ENCODE peak calls at places on chromosomes 13 and 19, in four cellular contexts. U is neural progenitor cell, Z is OCI-LY7, G is mesenchymal stem cell. H is an unnamed sample.
A peak's percentile ranks its signal among the peaks of the same experiment; 100 is the strongest.

GRCh38 chr19:30606114-30607050 is 234.2 kb downstream of the ZNF536 start:
- DNase-seq in U (no peak), Z (no peak), G (no peak), H (no peak)

GRCh38 chr13:20673711-20674110 is 29.8 kb upstream of the IL17D start:
- DNase-seq in U (no peak), Z (no peak), G (no peak), H (no peak)

GRCh38 chr19:38512277-38512676 is 78.8 kb downstream of the RYR1 start:
- DNase-seq in U (no peak), Z (no peak), G (no peak), H (no peak)

GRCh38 chr19:3324405-3324856 is 42.0 kb upstream of the NFIC start:
- DNase-seq in U (peak; percentile 36), Z (peak; percentile 48), G (peak; percentile 44), H (peak; percentile 90)

GRCh38 chr13:62333466-62333865 is 917.8 kb upstream of the PCDH20 start:
- DNase-seq in U (no peak), Z (no peak), G (no peak), H (no peak)

GRCh38 chr13:112708560-112709240 is 18.9 kb downstream of the ATP11A start:
- DNase-seq in U (no peak), Z (no peak), G (no peak), H (no peak)

GRCh38 chr13:48585456-48585840 is 52.6 kb upstream of the RCBTB2 start:
- DNase-seq in U (peak; percentile 68), Z (no peak), G (no peak), H (peak; percentile 85)

GRCh38 chr13:20475927-20476691 is 49.5 kb downstream of the CRYL1 start:
- DNase-seq in U (peak; percentile 26), Z (no peak), G (no peak), H (no peak)

GRCh38 chr13:97266328-97266727 is 44.2 kb downstream of the MBNL2 start:
- DNase-seq in U (peak; percentile 30), Z (no peak), G (peak; percentile 41), H (no peak)

GRCh38 chr13:109123971-109124370 is 494.6 kb downstream of the MYO16 start:
- DNase-seq in U (peak; percentile 28), Z (no peak), G (no peak), H (no peak)

DNA sequence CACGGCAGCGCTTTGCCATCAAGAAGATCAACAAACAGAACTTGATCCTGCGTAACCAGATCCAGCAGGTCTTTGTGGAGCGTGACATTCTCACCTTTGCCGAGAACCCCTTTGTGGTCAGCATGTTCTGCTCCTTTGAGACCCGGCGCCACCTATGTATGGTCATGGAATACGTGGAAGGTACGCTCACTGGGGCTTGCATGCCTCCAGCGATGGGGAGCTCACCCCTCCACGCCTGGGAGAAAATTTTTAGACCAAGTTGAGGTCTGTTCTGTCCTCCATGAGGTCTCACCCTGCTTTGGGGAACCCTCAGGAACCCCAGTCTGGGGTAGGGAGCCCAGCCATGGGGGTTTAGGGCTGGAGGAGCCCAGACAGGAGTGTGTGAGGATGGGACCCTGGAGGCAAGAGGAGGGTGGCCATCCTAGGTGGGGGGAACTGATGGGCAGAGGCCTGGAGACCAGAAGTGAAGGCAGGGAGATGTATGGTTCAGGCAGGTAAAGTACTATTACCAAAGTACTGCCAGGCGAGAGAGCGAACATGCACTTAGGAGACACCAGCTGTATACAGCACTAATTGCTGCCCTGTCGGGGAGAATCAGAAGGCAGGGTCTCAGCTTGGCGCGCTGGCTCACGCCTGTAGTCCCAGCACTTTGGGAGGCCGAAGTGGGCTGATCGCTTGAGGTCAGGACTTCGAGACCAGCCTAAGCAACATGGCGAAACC is 22.3 kb upstream of the PIK3R2 start:
- DNase-seq in U (no peak), Z (no peak), G (no peak), H (no peak)
- H3K36me3 ChIP-seq in U (no peaks in the 10 kb centered on the region), Z (peaks cover 83% of the 10 kb centered on the region), G (peaks cover 53% of the 10 kb centered on the region), H (peaks cover 13% of the 10 kb centered on the region)

DNA sequence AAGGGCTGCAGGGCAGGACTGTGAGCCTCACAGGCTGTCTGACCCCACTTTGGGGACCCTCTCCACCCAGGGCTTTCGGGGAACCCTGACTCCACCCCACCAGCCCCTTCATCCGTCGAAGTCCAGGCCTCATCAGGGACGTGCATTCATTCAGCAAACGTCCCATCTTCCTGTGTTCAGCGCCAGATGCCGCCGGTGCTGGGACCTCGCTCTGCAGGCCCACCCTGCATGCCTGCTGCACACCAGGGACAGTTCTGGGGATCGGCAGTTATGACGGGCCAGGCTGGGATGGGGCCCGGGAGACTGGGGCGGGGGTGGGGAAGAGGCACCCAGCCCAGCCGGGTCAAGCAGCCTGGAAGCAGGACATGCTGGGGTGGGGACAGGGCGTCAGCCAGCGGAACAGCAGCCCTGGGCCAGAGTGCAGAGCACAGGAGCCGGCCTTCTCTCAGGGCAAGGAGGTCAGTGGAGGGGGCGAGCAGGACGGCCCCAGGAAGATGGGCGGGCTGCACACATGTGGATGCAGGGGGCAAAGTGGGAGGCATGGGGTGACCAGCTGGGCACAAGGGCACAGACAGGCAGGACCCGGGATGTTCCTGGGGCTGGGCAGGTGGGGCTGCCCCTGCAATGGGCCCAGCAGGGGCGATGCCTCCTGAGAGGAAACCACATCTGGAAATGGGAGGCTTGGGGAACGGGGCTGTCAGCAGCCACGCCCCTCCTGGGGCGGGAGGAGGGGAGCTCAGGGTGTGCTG is 5.1 kb downstream of the GAMT start:
- DNase-seq in U (no peak), Z (no peak), G (no peak), H (no peak)
- H3K4me2 ChIP-seq in U (no peak overlapping the region), Z (no peak overlapping the region), G (no peak overlapping the region), H (no peak overlapping the region)

DNA sequence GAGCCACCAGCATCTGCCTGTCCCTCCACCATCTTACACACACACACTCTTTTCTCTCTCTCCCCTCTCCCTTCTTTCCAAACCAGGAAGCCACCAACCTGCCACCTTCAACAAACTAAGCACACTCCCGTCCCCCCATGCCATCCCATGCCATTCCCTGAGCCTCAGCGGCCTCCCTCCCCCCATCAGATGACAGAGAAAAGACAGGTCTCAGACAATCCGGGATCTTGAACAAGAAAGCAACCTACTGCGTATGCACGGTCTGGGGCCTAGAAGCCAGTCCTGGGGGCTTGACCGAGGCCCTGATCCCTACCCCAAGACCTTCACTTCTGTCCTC is 19.4 kb downstream of the AKT2 start:
- DNase-seq in U (no peak), Z (no peak), G (no peak), H (no peak)
- H3K36me3 ChIP-seq in U (no peaks in the 10 kb centered on the region), Z (peaks cover 65% of the 10 kb centered on the region), G (peaks cover 54% of the 10 kb centered on the region), H (peaks cover 29% of the 10 kb centered on the region)

DNA sequence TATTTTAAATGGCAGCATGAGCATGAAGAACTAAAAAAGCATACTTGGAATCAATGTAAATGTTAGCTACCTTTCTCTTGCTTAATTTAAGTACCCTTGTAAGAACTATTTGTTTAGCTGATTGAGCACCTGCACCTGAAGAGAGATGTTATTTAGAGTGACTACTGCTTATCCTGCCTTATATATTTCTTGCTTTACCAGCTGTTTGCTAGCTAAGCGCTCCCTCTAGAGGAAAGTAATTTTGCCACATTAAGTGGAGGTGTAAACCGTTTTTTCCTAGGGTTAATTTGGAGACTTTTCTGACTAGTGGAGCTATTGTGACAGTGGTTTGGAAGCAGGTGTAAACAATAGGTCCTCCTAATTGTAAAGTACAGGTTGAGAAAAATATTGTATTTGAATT is 19.4 kb upstream of the PSG2 start:
- DNase-seq in U (no peak), Z (no peak), G (no peak), H (peak; percentile 48)
- H3K4me2 ChIP-seq in U (no peak overlapping the region), Z (no peak overlapping the region), G (no peak overlapping the region), H (no peak overlapping the region)

H was measured in trophoblast cell.